ENCODE peak calls at places on chromosomes 3 and 15, in eight cellular contexts. M, W, E, J, N, Z, V and O are unnamed samples.

GRCh38 chr3:184500344-184500923 is 61.2 kb upstream of the EPHB3 start:
- DNase-seq in M (no peak), W (no peak), E (no peak), J (no peak), N (no peak), Z (no peak), V (no peak), O (no peak)

GRCh38 chr15:101808201-101808600 is 3.8 kb upstream of the OR4F15 start:
- DNase-seq in M (no peak), W (no peak), E (no peak), J (peak), N (no peak), Z (no peak), V (no peak), O (no peak)

GRCh38 chr15:57146394-57147140 is 228.1 kb downstream of the TCF12 start:
- DNase-seq in M (peak), W (no peak), E (peak), J (peak), N (no peak), Z (peak), V (no peak), O (peak)

GRCh38 chr15:29749365-29750086 is 72.7 kb downstream of the TJP1 start:
- DNase-seq in M (no peak), W (no peak), E (no peak), J (no peak), N (no peak), Z (no peak), V (no peak), O (no peak)

GRCh38 chr15:70258369-70259029 is 160.8 kb upstream of the TLE3 start:
- DNase-seq in M (peak), W (peak), E (no peak), J (no peak), N (no peak), Z (peak), V (no peak), O (no peak)

GRCh38 chr3:9879830-9880549 is at the start of gene CIDEC:
- DNase-seq in M (no peak), W (no peak), E (no peak), J (no peak), N (no peak), Z (no peak), V (no peak), O (no peak)

GRCh38 chr3:111227216-111227615 is 155.6 kb downstream of the NECTIN3 start:
- DNase-seq in M (no peak), W (no peak), E (no peak), J (peak), N (no peak), Z (no peak), V (no peak), O (no peak)

GRCh38 chr15:32717290-32718081 is at the start of gene GREM1:
- DNase-seq in M (no peak), W (no peak), E (no peak), J (peak), N (peak), Z (no peak), V (no peak), O (no peak)

GRCh38 chr3:74089854-74090253 is 465.1 kb upstream of the PDZRN3 start:
- DNase-seq in M (no peak), W (no peak), E (no peak), J (peak), N (no peak), Z (no peak), V (no peak), O (no peak)

GRCh38 chr3:33664195-33664594 is 53.9 kb downstream of the CLASP2 start:
- DNase-seq in M (peak), W (no peak), E (no peak), J (peak), N (no peak), Z (no peak), V (peak), O (no peak)

GRCh38 chr3:123535580-123535979 is 49.3 kb downstream of the HACD2 start:
- DNase-seq in M (no peak), W (no peak), E (no peak), J (peak), N (no peak), Z (no peak), V (no peak), O (no peak)

GRCh38 chr3:51620543-51620942 is 50.5 kb upstream of the TEX264 start:
- DNase-seq in M (no peak), W (no peak), E (no peak), J (peak), N (no peak), Z (no peak), V (no peak), O (no peak)

GRCh38 chr3:48990636-48991421 is 788 bp downstream of the P4HTM start:
- DNase-seq in M (peak), W (no peak), E (no peak), J (peak), N (peak), Z (peak), V (no peak), O (no peak)

GRCh38 chr3:43584043-43584826 is 37.6 kb downstream of the ANO10 start:
- DNase-seq in M (peak), W (no peak), E (no peak), J (peak), N (no peak), Z (no peak), V (no peak), O (no peak)

GRCh38 chr3:45917146-45917885 is 25.9 kb upstream of the CXCR6 start:
- DNase-seq in M (no peak), W (no peak), E (no peak), J (no peak), N (no peak), Z (no peak), V (no peak), O (no peak)

GRCh38 chr3:43696881-43697280 is 6.1 kb downstream of the ABHD5 start:
- DNase-seq in M (no peak), W (no peak), E (no peak), J (no peak), N (no peak), Z (no peak), V (no peak), O (no peak)

GRCh38 chr3:46440531-46441294 is 24.0 kb downstream of the LTF start:
- DNase-seq in M (peak), W (no peak), E (no peak), J (no peak), N (no peak), Z (peak), V (no peak), O (no peak)

GRCh38 chr3:134258761-134259347 is 8.2 kb upstream of the RYK start:
- DNase-seq in M (no peak), W (no peak), E (no peak), J (no peak), N (no peak), Z (no peak), V (no peak), O (no peak)

GRCh38 chr3:107512108-107512507 is 10.7 kb upstream of the BBX start:
- DNase-seq in M (no peak), W (no peak), E (no peak), J (no peak), N (no peak), Z (no peak), V (no peak), O (no peak)

GRCh38 chr15:62112616-62113593 is 46.1 kb downstream of the C2CD4A start:
- DNase-seq in M (no peak), W (peak), E (no peak), J (peak), N (no peak), Z (no peak), V (peak), O (no peak)